ENCODE peak calls at places on chromosomes 1 and 21, in ten cellular contexts. G is fibroblast of the aortic adventitia, X is D721Med, Y is endothelial cell, I is A549, A is astrocyte of the spinal cord, Z is esophagus muscularis mucosa, S is PC-9, Q is mesothelial cell of epicardium, V is cardiac fibroblast. P is an unnamed sample.

GRCh38 chr1:22457356-22457755 is 5.7 kb downstream of the ZBTB40 start:
- DNase-seq in Q (no peak), Z (no peak), Y (no peak), A (no peak), I (no peak), V (peak), G (peak), X (no peak), S (no peak), P (no peak)

GRCh38 chr1:34879230-34879629 is 19.7 kb upstream of the SMIM12 start:
- DNase-seq in G (no peak), Y (no peak), I (no peak), S (no peak), X (no peak), A (no peak), V (no peak), Z (no peak), Q (no peak), P (no peak)

GRCh38 chr1:162389971-162390370 is 8.4 kb downstream of the C1orf226 start:
- DNase-seq in A (no peak), G (no peak), Z (peak), S (no peak), I (no peak), X (no peak), Q (no peak), V (no peak), Y (no peak), P (no peak)

GRCh38 chr1:205440476-205441317 is 15.1 kb downstream of the BLACAT1 start:
- DNase-seq in S (peak), I (peak), V (peak), Y (peak), Z (no peak), A (peak), G (no peak), Q (no peak), X (no peak), P (peak)

GRCh38 chr1:109131059-109131458 is 17.1 kb downstream of the ELAPOR1 start:
- DNase-seq in V (no peak), Y (no peak), A (no peak), S (no peak), X (no peak), Z (no peak), G (no peak), I (no peak), Q (no peak), P (no peak)

GRCh38 chr1:218312509-218312908 is 27.4 kb downstream of the RRP15 start:
- DNase-seq in I (no peak), Q (no peak), Y (no peak), V (peak), G (no peak), X (no peak), A (peak), S (no peak), Z (no peak), P (no peak)

GRCh38 chr1:118744420-118744819 is 243.7 kb downstream of the TBX15 start:
- DNase-seq in S (no peak), Q (no peak), V (no peak), I (no peak), G (no peak), Y (no peak), A (no peak), Z (no peak), X (no peak), P (no peak)

GRCh38 chr1:235101558-235102258 is 26.9 kb downstream of the TOMM20 start:
- DNase-seq in Q (no peak), Z (no peak), S (no peak), G (no peak), Y (no peak), A (no peak), X (no peak), I (no peak), V (peak), P (no peak)

GRCh38 chr21:26966360-26966977 is 419 bp downstream of the ADAMTS5 start:
- DNase-seq in Q (no peak), Z (no peak), I (no peak), G (peak), S (no peak), Y (no peak), V (peak), X (no peak), A (peak), P (no peak)

GRCh38 chr1:27648602-27649305 is 13.8 kb upstream of the FGR start:
- DNase-seq in X (no peak), G (peak), S (no peak), I (no peak), Y (no peak), Q (no peak), Z (no peak), V (no peak), A (no peak), P (no peak)

GRCh38 chr1:204320413-204320812 is 39.3 kb downstream of the PLEKHA6 start:
- DNase-seq in X (no peak), G (peak), Q (no peak), Z (no peak), Y (no peak), S (peak), I (peak), V (peak), A (peak), P (no peak)

GRCh38 chr1:1206376-1207253 is at the start of gene TNFRSF18:
- DNase-seq in S (peak), I (no peak), A (peak), V (no peak), X (no peak), Y (peak), G (no peak), Z (no peak), Q (peak), P (peak)

GRCh38 chr1:165153182-165153581 is 203.3 kb downstream of the LMX1A start:
- DNase-seq in X (no peak), I (no peak), S (no peak), Y (no peak), Z (no peak), V (no peak), A (no peak), Q (no peak), G (no peak), P (no peak)

GRCh38 chr1:25724986-25725385 is 75.0 kb upstream of the SELENON start:
- DNase-seq in S (no peak), Q (no peak), Y (no peak), G (no peak), A (no peak), V (no peak), I (no peak), Z (no peak), X (no peak), P (no peak)

GRCh38 chr1:51954783-51955182 is 35.7 kb downstream of the RAB3B start:
- DNase-seq in Q (no peak), G (no peak), S (no peak), X (no peak), V (no peak), I (no peak), A (no peak), Y (no peak), Z (no peak), P (no peak)

GRCh38 chr1:78474092-78474491 is 16.7 kb upstream of the PTGFR start:
- DNase-seq in X (no peak), Y (no peak), Q (no peak), S (no peak), Z (no peak), V (no peak), A (no peak), G (no peak), I (no peak), P (no peak)

GRCh38 chr1:153921803-153922075 is 1.0 kb downstream of the GATAD2B start:
- DNase-seq in Z (no peak), Y (no peak), G (no peak), I (no peak), S (peak), X (no peak), A (peak), V (peak), Q (no peak), P (no peak)

GRCh38 chr1:26164036-26164927 is 4.5 kb downstream of the C1orf232 start:
- DNase-seq in A (no peak), X (no peak), Z (no peak), Y (peak), V (no peak), Q (peak), S (peak), G (no peak), I (peak), P (peak)

GRCh38 chr1:229986737-229987364 is 80.2 kb upstream of the GALNT2 start:
- DNase-seq in Z (peak), Q (no peak), A (no peak), S (no peak), G (no peak), X (no peak), I (no peak), Y (no peak), V (no peak), P (no peak)

GRCh38 chr1:20343149-20343936 is 52.7 kb downstream of the VWA5B1 start:
- DNase-seq in I (no peak), S (peak), A (no peak), Z (no peak), Q (no peak), X (no peak), Y (peak), V (no peak), G (no peak), P (no peak)

DNA sequence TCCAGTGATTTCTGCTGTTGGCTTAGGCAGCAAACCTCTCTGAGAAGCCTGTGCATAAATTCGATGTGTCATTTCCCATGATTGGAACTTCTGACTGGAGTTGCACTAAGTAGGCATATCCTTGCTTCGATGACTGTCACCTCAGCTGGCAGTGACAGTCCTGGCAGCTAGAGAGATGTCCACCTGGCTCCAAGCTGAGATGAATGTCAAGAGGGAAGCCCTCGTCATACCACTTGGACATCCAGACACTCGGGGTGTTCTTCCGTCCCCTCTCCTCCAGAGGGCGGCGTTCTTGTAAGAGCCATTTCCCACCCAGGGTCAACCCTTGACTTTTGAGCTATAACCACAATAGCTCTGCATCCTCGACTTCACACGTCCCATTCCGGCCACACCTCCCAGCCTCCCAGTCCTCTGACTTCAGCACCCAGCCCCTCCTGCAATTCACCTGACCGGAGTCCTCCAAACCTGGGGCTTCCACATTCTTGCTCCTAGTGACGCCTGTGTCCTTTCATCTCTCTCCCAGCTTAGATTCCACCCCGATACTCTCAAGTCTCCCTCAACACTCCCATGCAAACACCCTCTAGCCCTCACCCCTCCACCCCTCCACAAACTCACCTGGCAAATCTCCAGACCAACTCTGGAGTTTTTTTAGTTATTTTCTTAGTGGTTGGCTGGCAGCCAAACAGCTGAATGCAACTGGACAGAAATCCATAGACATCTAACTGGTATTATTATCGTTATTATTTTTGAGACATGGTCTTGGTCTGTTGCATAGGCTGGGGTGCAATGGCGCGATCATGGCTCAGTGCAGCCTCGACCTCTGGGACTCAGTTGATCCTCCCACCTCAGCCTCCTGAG is 17.4 kb downstream of the CA6 start:
- DNase-seq in X (no peak), Y (peak), Q (no peak), I (peak), S (peak), V (peak), Z (no peak), A (no peak), G (peak), P (peak)
- TF ChIP-seq CTCF in X (peak), Y (peak), Q (peak), I (peak), S (peak), V (peak), Z (no peak), A (peak), G (peak), P (peak)

DNA sequence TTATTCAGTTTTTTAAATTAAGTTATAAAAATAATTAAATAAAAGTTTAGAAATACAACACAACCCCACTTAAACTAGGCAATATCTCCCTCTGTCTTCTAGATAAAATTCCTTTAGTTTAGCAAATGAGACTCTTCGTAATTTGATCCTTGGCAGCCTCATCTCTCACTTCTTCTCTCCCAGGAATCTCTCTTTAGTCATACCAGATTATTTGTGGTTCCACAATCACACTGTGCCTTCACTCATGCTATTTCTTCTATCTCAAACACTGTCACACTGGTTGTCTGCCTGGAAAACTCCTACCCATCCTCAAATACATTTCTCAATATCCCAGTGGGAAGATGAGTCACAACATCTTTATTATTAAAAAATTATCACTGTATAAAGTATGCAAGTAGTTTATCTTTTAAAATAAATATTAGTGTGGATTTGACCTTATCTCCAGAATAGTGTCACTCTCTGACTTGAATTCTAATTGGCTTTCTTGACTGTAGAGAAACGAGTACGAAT is 195.5 kb downstream of the KCNH1 start:
- DNase-seq in V (no peak), I (no peak), Q (no peak), A (no peak), Z (no peak), Y (no peak), S (no peak), X (no peak), G (no peak), P (no peak)
- TF ChIP-seq CTCF in V (no peak), I (no peak), Q (no peak), A (no peak), Z (no peak), Y (no peak), S (no peak), X (no peak), G (no peak), P (no peak)

DNA sequence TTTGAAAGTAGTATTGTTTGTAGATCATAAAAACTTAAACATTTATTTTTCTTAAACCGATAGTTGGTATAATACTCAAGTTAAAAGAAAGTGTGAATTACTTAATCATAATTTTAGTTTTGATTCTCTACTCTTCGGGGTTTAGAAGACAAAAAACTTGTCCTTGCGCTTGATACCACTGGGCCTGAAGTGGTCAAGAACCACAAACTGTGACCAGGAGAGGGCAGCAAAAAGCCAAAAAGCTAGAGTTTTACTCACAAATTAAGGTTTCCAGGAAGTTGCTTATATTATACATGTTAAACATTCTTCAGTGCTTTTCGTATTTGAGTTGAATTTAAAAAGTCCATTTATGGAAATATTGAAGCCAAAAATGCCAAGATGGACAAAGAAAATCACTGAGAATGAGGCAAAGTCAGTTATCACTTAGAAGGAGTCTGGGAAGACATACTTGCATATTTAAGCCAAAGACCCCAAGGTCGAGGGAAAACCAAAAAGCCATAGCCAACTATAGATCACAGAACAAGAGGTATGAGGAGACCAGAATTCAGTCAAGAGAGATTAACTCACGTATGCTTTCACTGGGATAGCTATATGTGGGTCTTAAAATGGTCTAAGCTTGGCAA is 34.2 kb downstream of the EFCAB7 start:
- DNase-seq in G (peak), Z (no peak), V (peak), Y (peak), X (no peak), I (peak), Q (no peak), A (peak), S (peak), P (peak)
- TF ChIP-seq CTCF in G (peak), Z (peak), V (peak), Y (peak), X (peak), I (peak), Q (peak), A (peak), S (peak), P (peak)

GRCh38 chr1:8871965-8872399 is 6.5 kb downstream of the ENO1 start:
- DNase-seq in Z (no peak), Y (no peak), A (no peak), V (no peak), S (no peak), I (no peak), X (no peak), Q (no peak), G (no peak), P (no peak)

GRCh38 chr1:8871539-8871935 is 6.9 kb downstream of the ENO1 start:
- DNase-seq in A (no peak), S (no peak), V (no peak), Y (no peak), G (no peak), Z (no peak), I (peak), Q (no peak), X (no peak), P (peak)

GRCh38 chr1:8870118-8870517 is 8.4 kb downstream of the ENO1 start:
- DNase-seq in S (no peak), Y (no peak), X (no peak), I (no peak), A (no peak), Z (no peak), V (no peak), Q (no peak), G (no peak), P (no peak)

GRCh38 chr1:8873001-8873400 is 5.5 kb downstream of the ENO1 start:
- DNase-seq in S (no peak), V (no peak), Z (no peak), Y (no peak), A (no peak), Q (no peak), G (no peak), I (no peak), X (no peak), P (no peak)

GRCh38 chr1:8870605-8871538 is 7.6 kb downstream of the ENO1 start:
- DNase-seq in I (no peak), S (no peak), Q (no peak), V (no peak), X (no peak), Y (no peak), A (no peak), G (no peak), Z (no peak), P (no peak)
- TF ChIP-seq CTCF in I (no peak), S (no peak), Q (no peak), V (no peak), X (no peak), Y (no peak), A (no peak), G (no peak), Z (no peak), P (no peak)

DNA sequence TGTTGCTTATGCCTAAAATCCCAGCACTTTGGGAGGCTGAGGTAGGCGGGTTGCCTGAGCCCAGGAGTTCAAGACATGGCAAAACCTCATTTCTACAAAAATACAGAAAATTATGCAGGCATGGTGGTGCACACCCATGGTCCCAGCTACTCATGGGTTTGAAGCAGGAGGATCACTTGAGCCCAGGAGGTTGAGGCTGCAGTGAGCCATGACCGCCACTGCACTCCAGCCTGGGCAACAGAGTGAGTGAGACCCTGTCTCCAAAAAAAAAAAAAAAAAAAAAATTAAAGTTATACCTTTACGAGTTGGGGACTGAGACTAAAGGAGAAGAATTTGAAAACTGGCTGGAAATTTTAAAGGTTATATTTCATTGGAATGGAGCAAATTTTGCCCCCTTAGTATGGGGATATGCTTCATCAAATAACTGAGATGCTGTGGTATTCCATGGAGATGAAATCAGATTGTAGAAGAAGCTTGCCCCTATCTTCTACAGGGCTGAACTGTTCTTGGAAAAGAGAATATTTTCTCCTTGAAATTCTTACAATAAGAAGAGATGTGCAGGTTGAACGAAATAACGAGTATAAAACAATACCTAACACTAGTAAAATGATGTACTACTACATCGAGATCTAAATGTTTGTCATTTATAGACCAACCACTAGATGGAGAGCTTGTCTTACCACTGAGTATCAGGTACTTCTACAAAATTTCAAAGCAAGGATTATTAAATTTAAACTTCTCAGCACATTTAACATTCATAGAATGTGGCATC is 34.9 kb upstream of the SCYL3 start:
- DNase-seq in S (no peak), Y (no peak), Z (no peak), G (peak), I (peak), V (peak), A (peak), X (no peak), Q (no peak), P (no peak)
- TF ChIP-seq CTCF in S (peak), Y (peak), Z (peak), G (peak), I (peak), V (peak), A (peak), X (peak), Q (peak), P (peak)

P was measured in Calu3.